ENCODE peak calls at places on chromosome 16, in four cellular contexts. One of them, this sample, is unnamed.

GRCh38 chr16:79658301-79659001 is 57.9 kb upstream of the MAF start:
- DNase-seq in naive thymus-derived CD4-positive, alpha-beta T cell: no peak
- DNase-seq in anterior cingulate cortex: no peak
- DNase-seq in PC-9: no peak
- DNase-seq in this sample: peak; percentile 84

GRCh38 chr16:85969591-85969990 is 70.6 kb downstream of the IRF8 start:
- DNase-seq in naive thymus-derived CD4-positive, alpha-beta T cell: no peak
- DNase-seq in anterior cingulate cortex: no peak
- DNase-seq in PC-9: no peak
- DNase-seq in this sample: no peak

GRCh38 chr16:66152841-66153525 is 213.5 kb upstream of the CDH5 start:
- DNase-seq in naive thymus-derived CD4-positive, alpha-beta T cell: no peak
- DNase-seq in anterior cingulate cortex: no peak
- DNase-seq in PC-9: no peak
- DNase-seq in this sample: no peak

GRCh38 chr16:24088011-24088410 is 168.1 kb upstream of the CACNG3 start:
- DNase-seq in naive thymus-derived CD4-positive, alpha-beta T cell: no peak
- DNase-seq in anterior cingulate cortex: no peak
- DNase-seq in PC-9: no peak
- DNase-seq in this sample: no peak

GRCh38 chr16:82675300-82675699 is 48.5 kb downstream of the CDH13 start:
- DNase-seq in naive thymus-derived CD4-positive, alpha-beta T cell: no peak
- DNase-seq in anterior cingulate cortex: no peak
- DNase-seq in PC-9: no peak
- DNase-seq in this sample: no peak

GRCh38 chr16:10964891-10965326 is 20.5 kb downstream of the CLEC16A start:
- DNase-seq in naive thymus-derived CD4-positive, alpha-beta T cell: peak; percentile 45
- DNase-seq in anterior cingulate cortex: no peak
- DNase-seq in PC-9: no peak
- DNase-seq in this sample: no peak

GRCh38 chr16:16062023-16062932 is 112.9 kb downstream of the ABCC1 start:
- DNase-seq in naive thymus-derived CD4-positive, alpha-beta T cell: peak; percentile 8
- DNase-seq in anterior cingulate cortex: no peak
- DNase-seq in PC-9: no peak
- DNase-seq in this sample: no peak

GRCh38 chr16:79299154-79299799 is 301.3 kb downstream of the MAF start:
- DNase-seq in naive thymus-derived CD4-positive, alpha-beta T cell: no peak
- DNase-seq in anterior cingulate cortex: no peak
- DNase-seq in PC-9: no peak
- DNase-seq in this sample: no peak

GRCh38 chr16:88914750-88915368 is 48.4 kb upstream of the PABPN1L start:
- DNase-seq in naive thymus-derived CD4-positive, alpha-beta T cell: no peak
- DNase-seq in anterior cingulate cortex: no peak
- DNase-seq in PC-9: no peak
- DNase-seq in this sample: no peak

GRCh38 chr16:22932032-22932771 is 118.2 kb downstream of the HS3ST2 start:
- DNase-seq in naive thymus-derived CD4-positive, alpha-beta T cell: no peak
- DNase-seq in anterior cingulate cortex: no peak
- DNase-seq in PC-9: no peak
- DNase-seq in this sample: no peak

GRCh38 chr16:70777973-70778406 is 23.0 kb downstream of the VAC14 start:
- DNase-seq in naive thymus-derived CD4-positive, alpha-beta T cell: no peak
- DNase-seq in anterior cingulate cortex: no peak
- DNase-seq in PC-9: no peak
- DNase-seq in this sample: no peak

GRCh38 chr16:6645758-6646423 is 686.8 kb upstream of the RBFOX1 start:
- DNase-seq in naive thymus-derived CD4-positive, alpha-beta T cell: no peak
- DNase-seq in anterior cingulate cortex: no peak
- DNase-seq in PC-9: no peak
- DNase-seq in this sample: no peak

GRCh38 chr16:13684819-13685218 is 235.1 kb upstream of the ERCC4 start:
- DNase-seq in naive thymus-derived CD4-positive, alpha-beta T cell: no peak
- DNase-seq in anterior cingulate cortex: no peak
- DNase-seq in PC-9: no peak
- DNase-seq in this sample: no peak

GRCh38 chr16:23748630-23749029 is 6.2 kb upstream of the CHP2 start:
- DNase-seq in naive thymus-derived CD4-positive, alpha-beta T cell: no peak
- DNase-seq in anterior cingulate cortex: no peak
- DNase-seq in PC-9: no peak
- DNase-seq in this sample: no peak

GRCh38 chr16:64397042-64397441 is 724.8 kb downstream of the CDH11 start:
- DNase-seq in naive thymus-derived CD4-positive, alpha-beta T cell: no peak
- DNase-seq in anterior cingulate cortex: no peak
- DNase-seq in PC-9: no peak
- DNase-seq in this sample: no peak

GRCh38 chr16:54633943-54634362 is 296.7 kb upstream of the IRX5 start:
- DNase-seq in naive thymus-derived CD4-positive, alpha-beta T cell: no peak
- DNase-seq in anterior cingulate cortex: no peak
- DNase-seq in PC-9: no peak
- DNase-seq in this sample: peak; percentile 21

GRCh38 chr16:56781565-56781964 is 51.6 kb downstream of the NUP93 start:
- DNase-seq in naive thymus-derived CD4-positive, alpha-beta T cell: no peak
- DNase-seq in anterior cingulate cortex: no peak
- DNase-seq in PC-9: no peak
- DNase-seq in this sample: no peak

GRCh38 chr16:65936096-65936495 is 430.4 kb upstream of the CDH5 start:
- DNase-seq in naive thymus-derived CD4-positive, alpha-beta T cell: no peak
- DNase-seq in anterior cingulate cortex: no peak
- DNase-seq in PC-9: no peak
- DNase-seq in this sample: no peak

GRCh38 chr16:66273644-66274334 is 92.7 kb upstream of the CDH5 start:
- DNase-seq in naive thymus-derived CD4-positive, alpha-beta T cell: no peak
- DNase-seq in anterior cingulate cortex: no peak
- DNase-seq in PC-9: no peak
- DNase-seq in this sample: peak; percentile 31

This sample was measured in Calu3.